ENCODE peak calls at places on chromosome 7, in five cellular contexts. W is pons, S is AML-193, Z is GM13976, J is T-helper 17 cell. C is an unnamed sample.

GRCh38 chr7:36148422-36149065 is 4.5 kb upstream of the EEPD1 start:
- DNase-seq in W (no peak), S (no peak), Z (no peak), J (no peak), C (no peak)

GRCh38 chr7:16970732-16971495 is 89.1 kb upstream of the AGR3 start:
- DNase-seq in W (no peak), S (no peak), Z (no peak), J (no peak), C (no peak)

GRCh38 chr7:158396301-158396905 is 191.2 kb downstream of the PTPRN2 start:
- DNase-seq in W (no peak), S (no peak), Z (no peak), J (no peak), C (no peak)

GRCh38 chr7:99868246-99868645 is 8.6 kb downstream of the OR2AE1 start:
- DNase-seq in W (no peak), S (no peak), Z (no peak), J (no peak), C (no peak)

GRCh38 chr7:21256310-21256877 is 171.5 kb upstream of the SP4 start:
- DNase-seq in W (peak; percentile 80), S (peak; percentile 27), Z (peak; percentile 22), J (no peak), C (no peak)

GRCh38 chr7:33761440-33762080 is 143.8 kb upstream of the BMPER start:
- DNase-seq in W (no peak), S (no peak), Z (no peak), J (no peak), C (no peak)

GRCh38 chr7:75762350-75762917 is 9.6 kb downstream of the CCL26 start:
- DNase-seq in W (peak; percentile 85), S (peak; percentile 60), Z (peak; percentile 82), J (no peak), C (peak; percentile 29)

GRCh38 chr7:128954830-128955797 is 17.4 kb downstream of the IRF5 start:
- DNase-seq in W (no peak), S (no peak), Z (no peak), J (no peak), C (no peak)

GRCh38 chr7:139340808-139341057 is 404 bp upstream of the FMC1 start:
- DNase-seq in W (no peak), S (no peak), Z (no peak), J (no peak), C (no peak)

GRCh38 chr7:1339611-1340010 is 106.9 kb downstream of the UNCX start:
- DNase-seq in W (no peak), S (no peak), Z (no peak), J (no peak), C (no peak)